ENCODE peak calls at places on chromosomes 12 and 14, in eight cellular contexts. Q is CD8-positive, alpha-beta T cell; R is psoas muscle; Y is GM12878; P is A549; H is heart left ventricle; E is left lung; W is tibial nerve. O is an unnamed sample.

GRCh38 chr12:56102683-56103065 is 1.7 kb upstream of the PA2G4 start:
- DNase-seq in Q (no peak), R (no peak), Y (no peak), P (no peak), H (no peak), E (no peak), W (no peak), O (no peak)

GRCh38 chr14:91167380-91167770 is 53.5 kb downstream of the DGLUCY start:
- DNase-seq in Q (no peak), R (peak; percentile 76), Y (no peak), P (no peak), H (no peak), E (no peak), W (no peak), O (no peak)

GRCh38 chr12:111151441-111151840 is 217.5 kb downstream of the PHETA1 start:
- DNase-seq in Q (no peak), R (no peak), Y (no peak), P (no peak), H (no peak), E (no peak), W (no peak), O (no peak)

GRCh38 chr12:28527631-28528249 is 337.5 kb downstream of the CCDC91 start:
- DNase-seq in Q (no peak), R (no peak), Y (no peak), P (no peak), H (no peak), E (no peak), W (no peak), O (peak; percentile 40)

GRCh38 chr12:113474635-113475436 is 3.2 kb upstream of the LHX5 start:
- DNase-seq in Q (no peak), R (no peak), Y (no peak), P (no peak), H (no peak), E (no peak), W (no peak), O (no peak)

GRCh38 chr12:27474344-27474743 is 27.8 kb downstream of the SMCO2 start:
- DNase-seq in Q (no peak), R (no peak), Y (no peak), P (no peak), H (no peak), E (no peak), W (no peak), O (no peak)

GRCh38 chr14:35643513-35643912 is 109.5 kb downstream of the INSM2 start:
- DNase-seq in Q (no peak), R (no peak), Y (no peak), P (no peak), H (no peak), E (no peak), W (no peak), O (no peak)

GRCh38 chr14:53621433-53621832 is 335.2 kb downstream of the BMP4 start:
- DNase-seq in Q (no peak), R (no peak), Y (no peak), P (no peak), H (no peak), E (no peak), W (no peak), O (no peak)

GRCh38 chr12:43206396-43206795 is 345.6 kb downstream of the ADAMTS20 start:
- DNase-seq in Q (no peak), R (no peak), Y (no peak), P (no peak), H (no peak), E (no peak), W (no peak), O (no peak)

GRCh38 chr12:100234591-100235304 is 32.1 kb downstream of the DEPDC4 start:
- DNase-seq in Q (no peak), R (no peak), Y (peak; percentile 1), P (peak; percentile 18), H (no peak), E (no peak), W (no peak), O (no peak)

GRCh38 chr12:123243851-123244250 is 10.6 kb downstream of the MTRFR start:
- DNase-seq in Q (no peak), R (no peak), Y (no peak), P (no peak), H (no peak), E (peak; percentile 36), W (no peak), O (no peak)

GRCh38 chr12:49515266-49515665 is 23.6 kb upstream of the KCNH3 start:
- DNase-seq in Q (no peak), R (no peak), Y (no peak), P (peak; percentile 47), H (no peak), E (no peak), W (no peak), O (no peak)

GRCh38 chr14:20998674-20999366 is at the start of gene SLC39A2:
- DNase-seq in Q (no peak), R (no peak), Y (no peak), P (no peak), H (peak; percentile 50), E (peak; percentile 63), W (no peak), O (no peak)
- H3K4me3 ChIP-seq in Q (no peak within 1 kb of the TSS), R (no peak within 1 kb of the TSS), Y (no peak within 1 kb of the TSS), P (no peak within 1 kb of the TSS), H (no peak within 1 kb of the TSS), E (no peak within 1 kb of the TSS), W (no peak within 1 kb of the TSS), O (no peak within 1 kb of the TSS)

DNA sequence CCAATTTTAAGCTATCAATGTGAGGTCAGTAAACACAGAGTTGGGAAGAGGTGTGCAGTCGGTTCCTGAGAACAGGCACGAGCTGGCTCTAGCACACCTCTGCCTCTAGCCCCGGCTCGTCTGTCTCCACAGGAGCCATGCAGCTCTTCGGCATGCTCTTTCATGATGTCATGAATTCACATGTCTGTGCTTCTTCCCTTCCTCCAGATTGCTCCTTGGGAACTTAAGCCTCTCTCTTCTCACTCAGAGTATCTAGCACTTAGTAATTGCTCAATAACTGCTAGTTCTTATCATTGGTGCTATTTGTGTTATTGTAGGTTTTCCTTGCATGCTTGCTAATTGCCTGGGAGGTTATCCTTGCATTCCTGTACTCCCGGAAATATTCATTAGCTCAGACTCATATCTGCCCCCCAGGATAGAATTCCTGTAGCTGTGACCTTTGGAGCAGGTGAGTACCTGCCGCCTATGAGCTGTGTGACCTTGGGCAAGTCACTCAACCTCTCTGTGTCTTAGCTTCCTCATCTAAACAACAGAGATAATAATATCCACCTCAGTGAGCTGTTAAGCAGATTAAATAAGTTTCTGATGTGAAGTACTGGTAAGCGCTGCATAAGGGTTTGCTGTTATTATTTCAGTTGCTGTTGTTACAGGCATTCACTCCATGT is 19.5 kb downstream of the FAM181A start:
- DNase-seq in Q (no peak), R (no peak), Y (no peak), P (no peak), H (no peak), E (no peak), W (no peak), O (no peak)
- H3K4me3 ChIP-seq in Q (no peak overlapping the region), R (no peak overlapping the region), Y (no peak overlapping the region), P (no peak overlapping the region), H (no peak overlapping the region), E (no peak overlapping the region), W (no peak overlapping the region), O (no peak overlapping the region)

GRCh38 chr12:132593071-132593470 is 17.3 kb downstream of the LRCOL1 start:
- DNase-seq in Q (no peak), R (peak; percentile 28), Y (no peak), P (no peak), H (no peak), E (peak; percentile 75), W (no peak), O (no peak)

GRCh38 chr12:132592261-132592970 is 18.0 kb downstream of the LRCOL1 start:
- DNase-seq in Q (peak; percentile 11), R (peak; percentile 31), Y (no peak), P (no peak), H (no peak), E (peak; percentile 70), W (no peak), O (no peak)

GRCh38 chr12:132593521-132593920 is 16.9 kb downstream of the LRCOL1 start:
- DNase-seq in Q (peak; percentile 9), R (peak; percentile 41), Y (no peak), P (no peak), H (no peak), E (peak; percentile 72), W (no peak), O (no peak)

GRCh38 chr12:132595183-132595582 is 15.2 kb downstream of the LRCOL1 start:
- DNase-seq in Q (no peak), R (no peak), Y (no peak), P (no peak), H (no peak), E (peak; percentile 17), W (no peak), O (no peak)

GRCh38 chr12:132593938-132594358 is 16.4 kb downstream of the LRCOL1 start:
- DNase-seq in Q (peak; percentile 37), R (peak; percentile 96), Y (no peak), P (peak; percentile 92), H (peak; percentile 94), E (peak; percentile 89), W (peak; percentile 74), O (peak; percentile 92)
- H3K4me3 ChIP-seq in Q (no peak overlapping the region), R (peak overlapping the region; percentile 35), Y (no peak overlapping the region), P (no peak overlapping the region), H (no peak overlapping the region), E (no peak overlapping the region), W (no peak overlapping the region), O (no peak overlapping the region)

GRCh38 chr12:114692558-114693531 is 8.9 kb upstream of the TBX3 start:
- DNase-seq in Q (no peak), R (no peak), Y (no peak), P (no peak), H (no peak), E (no peak), W (no peak), O (no peak)

GRCh38 chr12:114691196-114691595 is 7.2 kb upstream of the TBX3 start:
- DNase-seq in Q (no peak), R (no peak), Y (no peak), P (no peak), H (no peak), E (no peak), W (no peak), O (no peak)

GRCh38 chr12:114693532-114693931 is 9.6 kb upstream of the TBX3 start:
- DNase-seq in Q (no peak), R (no peak), Y (no peak), P (no peak), H (no peak), E (no peak), W (no peak), O (no peak)

GRCh38 chr12:114690267-114691135 is 6.5 kb upstream of the TBX3 start:
- DNase-seq in Q (no peak), R (no peak), Y (no peak), P (no peak), H (no peak), E (no peak), W (no peak), O (no peak)

DNA sequence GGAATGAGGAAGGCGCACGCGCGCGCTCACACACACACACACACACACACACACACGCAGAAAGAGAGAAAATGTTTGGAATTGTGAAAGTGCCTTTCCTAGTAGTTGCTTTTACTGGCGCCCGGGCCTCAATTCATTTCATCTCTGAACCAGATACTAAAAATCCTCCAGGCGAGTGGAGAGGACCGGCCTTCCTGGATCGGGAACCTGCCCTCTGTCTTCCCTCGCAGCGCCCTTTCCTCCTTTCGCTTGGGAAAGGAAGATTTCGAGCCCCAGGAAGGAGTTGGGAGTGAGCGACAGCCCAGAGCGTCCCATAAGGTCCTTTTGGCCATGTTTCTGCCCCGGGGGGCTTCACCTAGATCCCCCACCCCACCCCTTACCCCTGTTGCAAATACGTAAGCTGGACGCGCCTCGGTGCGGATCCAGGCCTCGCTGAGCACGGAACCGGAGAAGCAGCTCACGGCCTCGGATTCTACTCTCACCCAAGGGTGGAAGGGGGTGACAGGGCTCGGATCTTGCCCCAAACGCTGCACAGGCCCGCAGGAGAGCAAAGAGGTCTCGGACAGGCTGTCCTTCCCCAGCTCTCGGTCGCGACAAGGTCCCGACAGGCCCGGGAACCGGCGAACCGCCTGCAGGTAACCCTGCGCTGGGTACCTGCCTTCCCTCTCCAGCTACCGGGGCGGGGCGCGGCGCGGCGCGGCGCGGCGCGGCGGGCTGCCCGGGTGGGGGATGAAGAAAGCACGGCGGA is 8.0 kb upstream of the TBX3 start:
- DNase-seq in Q (no peak), R (no peak), Y (no peak), P (no peak), H (no peak), E (no peak), W (no peak), O (no peak)
- H3K4me3 ChIP-seq in Q (no peak overlapping the region), R (peak overlapping the region; percentile 53), Y (no peak overlapping the region), P (no peak overlapping the region), H (peak overlapping the region; percentile 39), E (peak overlapping the region; percentile 21), W (peak overlapping the region; percentile 25), O (peak overlapping the region; percentile 51)

O was measured in upper lobe of right lung.